ENCODE peak calls at places on chromosome 22, in six cellular contexts. One of them, this sample, is unnamed.

GRCh38 chr22:30251661-30252226 is 5.2 kb upstream of the LIF start:
- DNase-seq in GM12878: no peak
- DNase-seq in H1: no peak
- DNase-seq in GM12891: no peak
- DNase-seq in HepG2: no peak
- DNase-seq in K562: no peak
- DNase-seq in this sample: no peak

GRCh38 chr22:24503851-24504170 is 8.7 kb downstream of the UPB1 start:
- DNase-seq in GM12891: no peak
- DNase-seq in HepG2: no peak
- DNase-seq in H1: no peak
- DNase-seq in K562: no peak
- DNase-seq in GM12878: no peak
- DNase-seq in this sample: no peak

GRCh38 chr22:42615092-42615859 is 593 bp upstream of the POLDIP3 start:
- DNase-seq in K562: peak; percentile 96
- DNase-seq in H1: peak; percentile 97
- DNase-seq in GM12891: peak; percentile 74
- DNase-seq in GM12878: peak; percentile 98
- DNase-seq in HepG2: peak; percentile 96
- DNase-seq in this sample: peak; percentile 80

GRCh38 chr22:42310301-42310981 is 40.0 kb upstream of the TCF20 start:
- DNase-seq in GM12891: no peak
- DNase-seq in K562: no peak
- DNase-seq in HepG2: no peak
- DNase-seq in GM12878: no peak
- DNase-seq in H1: no peak
- DNase-seq in this sample: no peak

GRCh38 chr22:31578171-31578570 is 81.8 kb downstream of the SFI1 start:
- DNase-seq in H1: no peak
- DNase-seq in K562: no peak
- DNase-seq in GM12891: no peak
- DNase-seq in GM12878: no peak
- DNase-seq in HepG2: no peak
- DNase-seq in this sample: no peak

GRCh38 chr22:24427500-24428164 is at the start of gene ADORA2A:
- DNase-seq in HepG2: no peak
- DNase-seq in GM12891: peak; percentile 68
- DNase-seq in GM12878: peak; percentile 35
- DNase-seq in H1: no peak
- DNase-seq in K562: no peak
- DNase-seq in this sample: peak; percentile 80

GRCh38 chr22:25448435-25449051 is 115.9 kb upstream of the GRK3 start:
- DNase-seq in H1: no peak
- DNase-seq in GM12878: no peak
- DNase-seq in K562: peak; percentile 33
- DNase-seq in HepG2: no peak
- DNase-seq in GM12891: no peak
- DNase-seq in this sample: no peak

GRCh38 chr22:41314821-41315220 is 13.5 kb downstream of the ZC3H7B start:
- DNase-seq in GM12878: no peak
- DNase-seq in HepG2: no peak
- DNase-seq in K562: no peak
- DNase-seq in H1: no peak
- DNase-seq in GM12891: no peak
- DNase-seq in this sample: no peak

GRCh38 chr22:20109411-20110358 is 6.2 kb upstream of the RANBP1 start:
- DNase-seq in GM12891: no peak
- DNase-seq in HepG2: no peak
- DNase-seq in GM12878: no peak
- DNase-seq in K562: no peak
- DNase-seq in H1: no peak
- DNase-seq in this sample: no peak

GRCh38 chr22:44524806-44525205 is 26.8 kb upstream of the RTL6 start:
- DNase-seq in GM12891: no peak
- DNase-seq in HepG2: no peak
- DNase-seq in GM12878: no peak
- DNase-seq in K562: no peak
- DNase-seq in H1: no peak
- DNase-seq in this sample: no peak

GRCh38 chr22:44172370-44173108 is 8.2 kb upstream of the PARVG start:
- DNase-seq in GM12878: no peak
- DNase-seq in HepG2: no peak
- DNase-seq in H1: no peak
- DNase-seq in K562: peak; percentile 11
- DNase-seq in GM12891: peak; percentile 72
- DNase-seq in this sample: peak; percentile 77

GRCh38 chr22:26075233-26075632 is 94.0 kb upstream of the SEZ6L start:
- DNase-seq in H1: no peak
- DNase-seq in GM12878: no peak
- DNase-seq in HepG2: no peak
- DNase-seq in GM12891: no peak
- DNase-seq in K562: no peak
- DNase-seq in this sample: no peak

GRCh38 chr22:30922151-30922611 is 46.4 kb downstream of the MORC2 start:
- DNase-seq in GM12878: peak; percentile 60
- DNase-seq in HepG2: no peak
- DNase-seq in H1: no peak
- DNase-seq in GM12891: peak; percentile 60
- DNase-seq in K562: no peak
- DNase-seq in this sample: peak; percentile 47

GRCh38 chr22:26713823-26714449 is 56.5 kb downstream of the MIAT start:
- DNase-seq in H1: no peak
- DNase-seq in HepG2: peak; percentile 5
- DNase-seq in K562: no peak
- DNase-seq in GM12878: no peak
- DNase-seq in GM12891: no peak
- DNase-seq in this sample: no peak

GRCh38 chr22:46114518-46115387 is 35.6 kb upstream of the PPARA start:
- DNase-seq in H1: no peak
- DNase-seq in HepG2: no peak
- DNase-seq in GM12891: no peak
- DNase-seq in K562: no peak
- DNase-seq in GM12878: no peak
- DNase-seq in this sample: no peak

GRCh38 chr22:49968313-49968830 is 7.8 kb downstream of the PIM3 start:
- DNase-seq in H1: no peak
- DNase-seq in GM12891: no peak
- DNase-seq in GM12878: no peak
- DNase-seq in HepG2: no peak
- DNase-seq in K562: no peak
- DNase-seq in this sample: no peak

GRCh38 chr22:19753090-19753842 is 7.3 kb upstream of the TBX1 start:
- DNase-seq in H1: no peak
- DNase-seq in HepG2: no peak
- DNase-seq in K562: peak; percentile 68
- DNase-seq in GM12878: no peak
- DNase-seq in GM12891: no peak
- DNase-seq in this sample: no peak

GRCh38 chr22:28175730-28176492 is 256.9 kb upstream of the PITPNB start:
- DNase-seq in K562: no peak
- DNase-seq in HepG2: no peak
- DNase-seq in GM12878: no peak
- DNase-seq in H1: no peak
- DNase-seq in GM12891: no peak
- DNase-seq in this sample: no peak

GRCh38 chr22:33111491-33111890 is 53.3 kb upstream of the SYN3 start:
- DNase-seq in GM12878: no peak
- DNase-seq in H1: no peak
- DNase-seq in K562: no peak
- DNase-seq in HepG2: no peak
- DNase-seq in GM12891: no peak
- DNase-seq in this sample: no peak

GRCh38 chr22:24265734-24266133 is 4.9 kb upstream of the SPECC1L start:
- DNase-seq in K562: no peak
- DNase-seq in GM12878: no peak
- DNase-seq in HepG2: no peak
- DNase-seq in H1: no peak
- DNase-seq in GM12891: no peak
- DNase-seq in this sample: no peak

GRCh38 chr22:32355760-32356159 is 1.9 kb upstream of the RFPL3 start:
- DNase-seq in HepG2: peak; percentile 18
- DNase-seq in GM12891: no peak
- DNase-seq in H1: no peak
- DNase-seq in K562: no peak
- DNase-seq in GM12878: no peak
- DNase-seq in this sample: no peak

GRCh38 chr22:29344137-29344536 is 28.6 kb upstream of the RASL10A start:
- DNase-seq in HepG2: peak; percentile 12
- DNase-seq in K562: no peak
- DNase-seq in H1: no peak
- DNase-seq in GM12878: no peak
- DNase-seq in GM12891: no peak
- DNase-seq in this sample: no peak

GRCh38 chr22:41776381-41776780 is 24.1 kb upstream of the CCDC134 start:
- DNase-seq in K562: no peak
- DNase-seq in H1: no peak
- DNase-seq in HepG2: no peak
- DNase-seq in GM12891: no peak
- DNase-seq in GM12878: no peak
- DNase-seq in this sample: no peak

GRCh38 chr22:44422742-44423370 is 75.2 kb downstream of the RTL6 start:
- DNase-seq in K562: no peak
- DNase-seq in GM12878: no peak
- DNase-seq in HepG2: no peak
- DNase-seq in GM12891: no peak
- DNase-seq in H1: no peak
- DNase-seq in this sample: no peak

GRCh38 chr22:45506961-45507360 is 4.3 kb downstream of the FBLN1 start:
- DNase-seq in GM12891: no peak
- DNase-seq in K562: no peak
- DNase-seq in GM12878: no peak
- DNase-seq in HepG2: no peak
- DNase-seq in H1: no peak
- DNase-seq in this sample: no peak

GRCh38 chr22:36486619-36487384 is 5.4 kb upstream of the TXN2 start:
- DNase-seq in GM12891: no peak
- DNase-seq in GM12878: no peak
- DNase-seq in H1: no peak
- DNase-seq in HepG2: peak; percentile 53
- DNase-seq in K562: peak; percentile 61
- DNase-seq in this sample: no peak
- TF ChIP-seq POLR2AphosphoS5 in GM12891: no peak
- TF ChIP-seq POLR2AphosphoS5 in GM12878: no peak
- TF ChIP-seq POLR2AphosphoS5 in H1: no peak
- TF ChIP-seq POLR2AphosphoS5 in HepG2: peak; percentile 6
- TF ChIP-seq POLR2AphosphoS5 in K562: no peak
- TF ChIP-seq POLR2AphosphoS5 in this sample: no peak

DNA sequence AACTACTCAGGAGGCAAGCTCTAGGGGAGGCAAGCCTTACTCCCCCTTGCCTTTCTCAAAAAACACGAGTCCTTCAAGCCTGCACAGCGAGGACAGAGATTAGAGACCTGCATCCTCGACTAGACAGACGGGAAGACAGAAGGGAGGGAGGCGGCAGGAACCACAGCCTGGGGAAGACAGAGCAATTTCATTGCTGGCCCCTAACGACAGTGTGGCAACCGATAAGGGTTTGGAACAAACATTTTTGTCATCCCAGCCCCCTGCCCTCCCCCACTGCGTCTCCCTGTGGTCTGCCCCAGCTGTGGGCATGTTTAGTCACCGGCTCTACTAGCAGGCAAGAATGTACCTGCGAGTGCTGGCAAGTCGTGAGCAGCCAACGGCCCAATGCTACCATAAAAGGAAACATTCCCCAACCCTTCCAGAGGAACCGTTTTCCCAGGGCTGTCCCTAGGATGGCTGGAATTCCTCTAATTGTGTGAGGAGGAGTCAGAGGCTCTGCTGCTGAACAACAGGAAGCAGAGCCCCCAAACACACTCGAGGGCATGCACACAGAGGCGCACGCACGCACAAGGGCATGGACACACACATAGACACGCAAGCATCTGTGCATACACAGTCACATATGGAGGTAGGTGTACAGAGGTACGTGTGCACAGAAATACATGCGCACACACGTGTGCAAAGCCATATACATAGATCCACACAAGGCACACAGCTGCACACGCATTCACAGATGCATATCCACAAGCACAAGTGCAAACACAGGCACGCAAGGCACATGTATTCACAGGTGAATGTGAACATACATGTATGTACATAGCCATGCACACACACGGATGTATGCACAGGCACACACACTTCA is 58.3 kb downstream of the MYH9 start:
- DNase-seq in GM12878: no peak
- DNase-seq in K562: peak; percentile 87
- DNase-seq in HepG2: peak; percentile 89
- DNase-seq in GM12891: no peak
- DNase-seq in H1: peak; percentile 94
- DNase-seq in this sample: no peak
- TF ChIP-seq POLR2A in GM12878: peak; percentile 62
- TF ChIP-seq POLR2A in K562: no peak
- TF ChIP-seq POLR2A in HepG2: no peak
- TF ChIP-seq POLR2A in GM12891: no peak
- TF ChIP-seq POLR2A in H1: peak; percentile 90
- TF ChIP-seq POLR2A in this sample: no peak

GRCh38 chr22:36554101-36554500 is 25.1 kb upstream of the EIF3D start:
- DNase-seq in GM12891: no peak
- DNase-seq in HepG2: no peak
- DNase-seq in GM12878: no peak
- DNase-seq in K562: no peak
- DNase-seq in H1: no peak
- DNase-seq in this sample: no peak
- TF ChIP-seq TAF1 in GM12891: no peak
- TF ChIP-seq TAF1 in HepG2: no peak
- TF ChIP-seq TAF1 in GM12878: no peak
- TF ChIP-seq TAF1 in K562: no peak
- TF ChIP-seq TAF1 in H1: no peak
- TF ChIP-seq TAF1 in this sample: no peak

GRCh38 chr22:37927129-37927936 is 21.2 kb downstream of the MICALL1 start:
- DNase-seq in GM12878: no peak
- DNase-seq in K562: no peak
- DNase-seq in HepG2: no peak
- DNase-seq in GM12891: no peak
- DNase-seq in H1: no peak
- DNase-seq in this sample: no peak

GRCh38 chr22:37931893-37932389 is 21.5 kb downstream of the C22orf23 start:
- DNase-seq in K562: no peak
- DNase-seq in GM12878: no peak
- DNase-seq in HepG2: no peak
- DNase-seq in GM12891: no peak
- DNase-seq in H1: no peak
- DNase-seq in this sample: no peak

GRCh38 chr22:37930952-37931440 is 22.4 kb downstream of the C22orf23 start:
- DNase-seq in GM12878: no peak
- DNase-seq in GM12891: no peak
- DNase-seq in K562: no peak
- DNase-seq in HepG2: no peak
- DNase-seq in H1: no peak
- DNase-seq in this sample: no peak

GRCh38 chr22:37930270-37930951 is 23.0 kb downstream of the C22orf23 start:
- DNase-seq in HepG2: no peak
- DNase-seq in GM12891: peak; percentile 52
- DNase-seq in H1: no peak
- DNase-seq in GM12878: no peak
- DNase-seq in K562: no peak
- DNase-seq in this sample: no peak

DNA sequence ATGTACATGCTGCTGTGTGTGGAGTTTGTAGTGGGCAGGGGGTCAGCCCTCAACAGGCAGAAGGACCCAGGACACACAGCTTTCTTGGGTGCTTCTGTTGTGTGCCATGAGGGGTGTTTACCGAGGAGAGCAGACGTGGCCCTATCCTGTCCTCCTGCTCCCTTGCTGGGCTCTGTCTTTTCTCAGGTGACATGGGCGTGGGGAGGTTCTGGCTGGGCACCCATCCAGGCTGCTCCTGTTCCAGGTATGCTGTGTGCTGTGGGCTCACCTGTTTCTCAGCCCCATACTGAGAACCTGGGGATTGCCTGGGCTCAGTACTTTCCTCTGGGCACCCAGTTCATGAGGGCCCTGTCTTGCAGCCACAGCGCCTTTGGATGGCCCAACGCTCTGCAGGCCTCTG is 23.3 kb downstream of the MICALL1 start:
- DNase-seq in K562: no peak
- DNase-seq in H1: no peak
- DNase-seq in HepG2: no peak
- DNase-seq in GM12891: no peak
- DNase-seq in GM12878: no peak
- DNase-seq in this sample: no peak
- TF ChIP-seq POLR2AphosphoS5 in K562: no peak
- TF ChIP-seq POLR2AphosphoS5 in H1: no peak
- TF ChIP-seq POLR2AphosphoS5 in HepG2: no peak
- TF ChIP-seq POLR2AphosphoS5 in GM12891: no peak
- TF ChIP-seq POLR2AphosphoS5 in GM12878: no peak
- TF ChIP-seq POLR2AphosphoS5 in this sample: no peak